ENCODE peak calls at places on chromosomes 2 and 18, in nine cellular contexts. L is MM.1S, Q is HFF-Myc, U is uterus, K is DND-41, H is endodermal cell, B is lung, C is foreskin fibroblast, S is suprapubic skin. A is an unnamed sample.

GRCh38 chr2:95390881-95391321 is 11.6 kb upstream of the FAHD2A start:
- DNase-seq in L (no peak), Q (no peak), U (no peak), K (no peak), H (peak; percentile 33), B (no peak), C (no peak), S (no peak), A (no peak)

GRCh38 chr2:134041877-134042276 is 212.0 kb upstream of the MGAT5 start:
- DNase-seq in L (no peak), Q (no peak), U (no peak), K (no peak), H (no peak), B (no peak), C (no peak), S (no peak), A (no peak)

GRCh38 chr18:48206887-48207286 is 202.3 kb downstream of the ZBTB7C start:
- DNase-seq in L (no peak), Q (no peak), U (no peak), K (no peak), H (no peak), B (no peak), C (no peak), S (no peak), A (no peak)

GRCh38 chr2:128361376-128362131 is 42.9 kb upstream of the HS6ST1 start:
- DNase-seq in L (no peak), Q (no peak), U (no peak), K (no peak), H (peak; percentile 44), B (no peak), C (no peak), S (no peak), A (no peak)

GRCh38 chr2:160609346-160609745 is 115.7 kb upstream of the RBMS1 start:
- DNase-seq in L (no peak), Q (no peak), U (no peak), K (no peak), H (no peak), B (no peak), C (no peak), S (no peak), A (no peak)

GRCh38 chr2:240146141-240146561 is 5.7 kb upstream of the OTOS start:
- DNase-seq in L (no peak), Q (no peak), U (no peak), K (no peak), H (no peak), B (no peak), C (no peak), S (no peak), A (no peak)

GRCh38 chr2:122023059-122023879 is 267.8 kb downstream of the TSN start:
- DNase-seq in L (no peak), Q (no peak), U (no peak), K (no peak), H (no peak), B (no peak), C (no peak), S (no peak), A (no peak)

GRCh38 chr2:218027426-218028188 is 24.8 kb upstream of the TNS1 start:
- DNase-seq in L (no peak), Q (no peak), U (no peak), K (no peak), H (peak; percentile 43), B (no peak), C (no peak), S (peak; percentile 63), A (no peak)

GRCh38 chr2:2861666-2862240 is 515.9 kb downstream of the EIPR1 start:
- DNase-seq in L (no peak), Q (no peak), U (no peak), K (no peak), H (no peak), B (no peak), C (no peak), S (no peak), A (no peak)

GRCh38 chr2:10089565-10090183 is 9.5 kb upstream of the CYS1 start:
- DNase-seq in L (no peak), Q (no peak), U (no peak), K (no peak), H (no peak), B (no peak), C (no peak), S (no peak), A (no peak)

GRCh38 chr2:69143726-69144360 is 130.9 kb downstream of the ANTXR1 start:
- DNase-seq in L (no peak), Q (no peak), U (no peak), K (no peak), H (no peak), B (no peak), C (no peak), S (no peak), A (no peak)

GRCh38 chr18:41096504-41096903 is 858.5 kb upstream of the PIK3C3 start:
- DNase-seq in L (peak; percentile 35), Q (no peak), U (no peak), K (no peak), H (no peak), B (no peak), C (peak; percentile 14), S (no peak), A (no peak)

GRCh38 chr2:63050186-63050915 is at the start of gene OTX1:
- DNase-seq in L (peak; percentile 84), Q (no peak), U (no peak), K (peak; percentile 88), H (peak; percentile 93), B (peak; percentile 68), C (peak; percentile 49), S (no peak), A (peak; percentile 90)

DNA sequence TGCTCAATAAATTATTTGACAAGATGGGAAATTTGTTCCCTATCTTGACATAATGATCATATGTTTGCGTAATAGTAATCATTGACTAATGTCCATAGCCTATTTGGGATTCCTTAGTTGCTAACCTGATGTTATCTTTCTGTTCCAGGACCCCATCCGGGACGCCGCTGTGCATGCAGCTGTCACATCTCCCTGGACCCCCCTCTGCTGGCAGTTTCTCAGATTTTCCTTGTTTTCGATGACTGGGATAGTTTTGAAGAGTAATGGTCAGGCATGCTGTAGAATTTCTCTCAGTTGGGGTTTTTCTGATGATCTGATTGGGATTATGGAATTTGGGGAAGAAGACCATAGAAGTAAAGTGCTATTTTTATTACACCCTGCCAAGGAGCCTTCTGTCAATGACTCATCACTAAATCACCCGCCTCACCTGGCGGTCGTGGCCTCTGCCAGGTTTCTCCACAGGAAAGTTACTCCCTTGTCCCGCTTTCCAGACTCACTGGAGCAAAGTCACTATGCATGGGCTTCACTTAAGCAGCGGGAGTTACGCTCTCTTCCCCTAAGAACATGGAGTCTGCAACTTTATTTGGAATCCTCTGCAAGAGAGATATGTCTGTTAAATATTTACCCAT is 19.9 kb upstream of the TMEM18 start:
- DNase-seq in L (no peak), Q (no peak), U (no peak), K (no peak), H (peak; percentile 51), B (no peak), C (no peak), S (no peak), A (no peak)
- TF ChIP-seq CTCF in L (no peak), Q (no peak), U (no peak), K (no peak), H (peak; percentile 45), B (no peak), C (no peak), S (no peak), A (no peak)

GRCh38 chr2:175097297-175097696 is 70.7 kb downstream of the ATF2 start:
- DNase-seq in L (no peak), Q (peak; percentile 14), U (no peak), K (no peak), H (no peak), B (no peak), C (peak; percentile 76), S (no peak), A (no peak)
- H3K4me3 ChIP-seq in L (no peak overlapping the region), Q (no peak overlapping the region), U (no peak overlapping the region), K (no peak overlapping the region), H (no peak overlapping the region), B (no peak overlapping the region), C (no peak overlapping the region), S (no peak overlapping the region), A (no peak overlapping the region)

GRCh38 chr2:215811003-215811402 is 202.3 kb downstream of the MREG start:
- DNase-seq in L (no peak), Q (no peak), U (no peak), K (no peak), H (no peak), B (no peak), C (no peak), S (no peak), A (peak; percentile 23)

GRCh38 chr2:215805493-215805892 is 207.9 kb downstream of the MREG start:
- DNase-seq in L (no peak), Q (no peak), U (no peak), K (no peak), H (no peak), B (no peak), C (no peak), S (no peak), A (no peak)

GRCh38 chr2:215808194-215808593 is 205.2 kb downstream of the MREG start:
- DNase-seq in L (no peak), Q (no peak), U (no peak), K (no peak), H (no peak), B (no peak), C (no peak), S (no peak), A (no peak)

GRCh38 chr2:215811409-215812355 is 201.7 kb downstream of the MREG start:
- DNase-seq in L (peak; percentile 79), Q (no peak), U (no peak), K (no peak), H (no peak), B (no peak), C (no peak), S (no peak), A (peak; percentile 80)

GRCh38 chr2:215808996-215809395 is 204.4 kb downstream of the MREG start:
- DNase-seq in L (no peak), Q (no peak), U (no peak), K (no peak), H (no peak), B (no peak), C (no peak), S (no peak), A (no peak)
- TF ChIP-seq CTCF in L (no peak), Q (peak; percentile 35), U (no peak), K (no peak), H (peak; percentile 78), B (no peak), C (peak; percentile 34), S (no peak), A (no peak)

GRCh38 chr2:159091981-159092380 is 123.5 kb downstream of the TANC1 start:
- DNase-seq in L (peak; percentile 62), Q (no peak), U (no peak), K (no peak), H (no peak), B (no peak), C (no peak), S (no peak), A (peak; percentile 64)
- H3K4me3 ChIP-seq in L (no peak overlapping the region), Q (no peak overlapping the region), U (no peak overlapping the region), K (no peak overlapping the region), H (no peak overlapping the region), B (no peak overlapping the region), C (no peak overlapping the region), S (no peak overlapping the region), A (no peak overlapping the region)

DNA sequence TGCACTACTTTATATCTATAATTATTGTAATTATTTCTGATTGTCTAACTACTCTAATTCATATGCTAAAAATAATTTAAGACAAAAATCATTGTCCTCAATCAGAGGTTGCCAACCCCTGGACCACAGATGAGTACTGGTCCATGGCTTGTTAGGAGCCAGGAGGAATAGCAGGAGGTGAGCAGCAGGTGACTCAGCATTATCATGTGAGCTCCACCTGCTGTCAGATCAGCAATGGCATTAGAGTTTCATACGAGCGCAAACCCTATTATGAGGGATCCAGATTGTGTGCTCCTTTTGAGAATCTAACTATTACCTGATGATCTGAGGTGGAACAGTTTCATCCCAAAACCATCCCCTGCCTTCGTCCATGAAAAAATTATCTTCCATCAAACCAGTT is 1434.4 kb downstream of the LRP1B start:
- DNase-seq in L (no peak), Q (no peak), U (no peak), K (no peak), H (peak; percentile 48), B (no peak), C (no peak), S (no peak), A (no peak)
- TF ChIP-seq CTCF in L (peak; percentile 4), Q (no peak), U (no peak), K (peak; percentile 10), H (peak; percentile 50), B (no peak), C (no peak), S (no peak), A (no peak)